ENCODE peak calls at places on chromosomes 6 and 20, in nine cellular contexts. One of them, this sample, is unnamed.

GRCh38 chr6:162198072-162198471 is 529.5 kb downstream of the PRKN start:
- DNase-seq in T-helper 17 cell: no peak
- DNase-seq in activated CD4-positive, alpha-beta T cell treated with anti-CD3 and anti-CD28 coated beads, Interleukin-2, amount 50 U/mL, for 24 hours: no peak
- DNase-seq in KBM-7: no peak
- DNase-seq in left cardiac atrium: no peak
- DNase-seq in left ventricle myocardium inferior: no peak
- DNase-seq in naive thymus-derived CD4-positive, alpha-beta T cell: no peak
- DNase-seq in stimulated activated CD4-positive, alpha-beta T cell treated with anti-CD3 and anti-CD28 coated beads, TNF-alpha, amount 100 ng/mL, for 1 hour: no peak
- DNase-seq in Panc1: no peak
- DNase-seq in this sample: no peak

GRCh38 chr6:19806971-19807396 is 30.2 kb upstream of the ID4 start:
- DNase-seq in T-helper 17 cell: no peak
- DNase-seq in activated CD4-positive, alpha-beta T cell treated with anti-CD3 and anti-CD28 coated beads, Interleukin-2, amount 50 U/mL, for 24 hours: no peak
- DNase-seq in KBM-7: no peak
- DNase-seq in left cardiac atrium: no peak
- DNase-seq in left ventricle myocardium inferior: no peak
- DNase-seq in naive thymus-derived CD4-positive, alpha-beta T cell: no peak
- DNase-seq in stimulated activated CD4-positive, alpha-beta T cell treated with anti-CD3 and anti-CD28 coated beads, TNF-alpha, amount 100 ng/mL, for 1 hour: no peak
- DNase-seq in Panc1: no peak
- DNase-seq in this sample: no peak

GRCh38 chr20:10096790-10097189 is 62.0 kb downstream of the ANKEF1 start:
- DNase-seq in T-helper 17 cell: no peak
- DNase-seq in activated CD4-positive, alpha-beta T cell treated with anti-CD3 and anti-CD28 coated beads, Interleukin-2, amount 50 U/mL, for 24 hours: no peak
- DNase-seq in KBM-7: no peak
- DNase-seq in left cardiac atrium: no peak
- DNase-seq in left ventricle myocardium inferior: no peak
- DNase-seq in naive thymus-derived CD4-positive, alpha-beta T cell: no peak
- DNase-seq in stimulated activated CD4-positive, alpha-beta T cell treated with anti-CD3 and anti-CD28 coated beads, TNF-alpha, amount 100 ng/mL, for 1 hour: no peak
- DNase-seq in Panc1: no peak
- DNase-seq in this sample: no peak

GRCh38 chr6:166237611-166238010 is 70.0 kb upstream of the TBXT start:
- DNase-seq in T-helper 17 cell: no peak
- DNase-seq in activated CD4-positive, alpha-beta T cell treated with anti-CD3 and anti-CD28 coated beads, Interleukin-2, amount 50 U/mL, for 24 hours: no peak
- DNase-seq in KBM-7: no peak
- DNase-seq in left cardiac atrium: no peak
- DNase-seq in left ventricle myocardium inferior: no peak
- DNase-seq in naive thymus-derived CD4-positive, alpha-beta T cell: no peak
- DNase-seq in stimulated activated CD4-positive, alpha-beta T cell treated with anti-CD3 and anti-CD28 coated beads, TNF-alpha, amount 100 ng/mL, for 1 hour: no peak
- DNase-seq in Panc1: no peak
- DNase-seq in this sample: peak

GRCh38 chr6:137452331-137452894 is 41.8 kb downstream of the OLIG3 start:
- DNase-seq in T-helper 17 cell: no peak
- DNase-seq in activated CD4-positive, alpha-beta T cell treated with anti-CD3 and anti-CD28 coated beads, Interleukin-2, amount 50 U/mL, for 24 hours: no peak
- DNase-seq in KBM-7: no peak
- DNase-seq in left cardiac atrium: no peak
- DNase-seq in left ventricle myocardium inferior: no peak
- DNase-seq in naive thymus-derived CD4-positive, alpha-beta T cell: no peak
- DNase-seq in stimulated activated CD4-positive, alpha-beta T cell treated with anti-CD3 and anti-CD28 coated beads, TNF-alpha, amount 100 ng/mL, for 1 hour: no peak
- DNase-seq in Panc1: no peak
- DNase-seq in this sample: no peak

GRCh38 chr6:43793154-43793874 is 23.3 kb downstream of the VEGFA start:
- DNase-seq in T-helper 17 cell: no peak
- DNase-seq in activated CD4-positive, alpha-beta T cell treated with anti-CD3 and anti-CD28 coated beads, Interleukin-2, amount 50 U/mL, for 24 hours: no peak
- DNase-seq in KBM-7: no peak
- DNase-seq in left cardiac atrium: no peak
- DNase-seq in left ventricle myocardium inferior: no peak
- DNase-seq in naive thymus-derived CD4-positive, alpha-beta T cell: no peak
- DNase-seq in stimulated activated CD4-positive, alpha-beta T cell treated with anti-CD3 and anti-CD28 coated beads, TNF-alpha, amount 100 ng/mL, for 1 hour: no peak
- DNase-seq in Panc1: no peak
- DNase-seq in this sample: no peak

GRCh38 chr6:105275542-105275941 is 95.7 kb upstream of the POPDC3 start:
- DNase-seq in T-helper 17 cell: no peak
- DNase-seq in activated CD4-positive, alpha-beta T cell treated with anti-CD3 and anti-CD28 coated beads, Interleukin-2, amount 50 U/mL, for 24 hours: no peak
- DNase-seq in KBM-7: no peak
- DNase-seq in left cardiac atrium: no peak
- DNase-seq in left ventricle myocardium inferior: no peak
- DNase-seq in naive thymus-derived CD4-positive, alpha-beta T cell: no peak
- DNase-seq in stimulated activated CD4-positive, alpha-beta T cell treated with anti-CD3 and anti-CD28 coated beads, TNF-alpha, amount 100 ng/mL, for 1 hour: no peak
- DNase-seq in Panc1: no peak
- DNase-seq in this sample: no peak

GRCh38 chr6:141467041-141467440 is 665.7 kb upstream of the GJE1 start:
- DNase-seq in T-helper 17 cell: no peak
- DNase-seq in activated CD4-positive, alpha-beta T cell treated with anti-CD3 and anti-CD28 coated beads, Interleukin-2, amount 50 U/mL, for 24 hours: no peak
- DNase-seq in KBM-7: no peak
- DNase-seq in left cardiac atrium: no peak
- DNase-seq in left ventricle myocardium inferior: no peak
- DNase-seq in naive thymus-derived CD4-positive, alpha-beta T cell: no peak
- DNase-seq in stimulated activated CD4-positive, alpha-beta T cell treated with anti-CD3 and anti-CD28 coated beads, TNF-alpha, amount 100 ng/mL, for 1 hour: no peak
- DNase-seq in Panc1: no peak
- DNase-seq in this sample: no peak

GRCh38 chr20:2655331-2656116 is 3.1 kb downstream of the NOP56 start:
- DNase-seq in T-helper 17 cell: no peak
- DNase-seq in activated CD4-positive, alpha-beta T cell treated with anti-CD3 and anti-CD28 coated beads, Interleukin-2, amount 50 U/mL, for 24 hours: no peak
- DNase-seq in KBM-7: no peak
- DNase-seq in left cardiac atrium: no peak
- DNase-seq in left ventricle myocardium inferior: no peak
- DNase-seq in naive thymus-derived CD4-positive, alpha-beta T cell: no peak
- DNase-seq in stimulated activated CD4-positive, alpha-beta T cell treated with anti-CD3 and anti-CD28 coated beads, TNF-alpha, amount 100 ng/mL, for 1 hour: no peak
- DNase-seq in Panc1: no peak
- DNase-seq in this sample: no peak

GRCh38 chr6:14673201-14673600 is 555.6 kb downstream of the CD83 start:
- DNase-seq in T-helper 17 cell: no peak
- DNase-seq in activated CD4-positive, alpha-beta T cell treated with anti-CD3 and anti-CD28 coated beads, Interleukin-2, amount 50 U/mL, for 24 hours: no peak
- DNase-seq in KBM-7: no peak
- DNase-seq in left cardiac atrium: no peak
- DNase-seq in left ventricle myocardium inferior: no peak
- DNase-seq in naive thymus-derived CD4-positive, alpha-beta T cell: no peak
- DNase-seq in stimulated activated CD4-positive, alpha-beta T cell treated with anti-CD3 and anti-CD28 coated beads, TNF-alpha, amount 100 ng/mL, for 1 hour: no peak
- DNase-seq in Panc1: no peak
- DNase-seq in this sample: no peak

GRCh38 chr20:36098364-36098763 is 56.2 kb upstream of the EPB41L1 start:
- DNase-seq in T-helper 17 cell: no peak
- DNase-seq in activated CD4-positive, alpha-beta T cell treated with anti-CD3 and anti-CD28 coated beads, Interleukin-2, amount 50 U/mL, for 24 hours: no peak
- DNase-seq in KBM-7: peak
- DNase-seq in left cardiac atrium: peak
- DNase-seq in left ventricle myocardium inferior: no peak
- DNase-seq in naive thymus-derived CD4-positive, alpha-beta T cell: no peak
- DNase-seq in stimulated activated CD4-positive, alpha-beta T cell treated with anti-CD3 and anti-CD28 coated beads, TNF-alpha, amount 100 ng/mL, for 1 hour: no peak
- DNase-seq in Panc1: no peak
- DNase-seq in this sample: peak

GRCh38 chr20:61753196-61753942 is 312.3 kb downstream of the TAF4 start:
- DNase-seq in T-helper 17 cell: no peak
- DNase-seq in activated CD4-positive, alpha-beta T cell treated with anti-CD3 and anti-CD28 coated beads, Interleukin-2, amount 50 U/mL, for 24 hours: no peak
- DNase-seq in KBM-7: no peak
- DNase-seq in left cardiac atrium: peak
- DNase-seq in left ventricle myocardium inferior: no peak
- DNase-seq in naive thymus-derived CD4-positive, alpha-beta T cell: no peak
- DNase-seq in stimulated activated CD4-positive, alpha-beta T cell treated with anti-CD3 and anti-CD28 coated beads, TNF-alpha, amount 100 ng/mL, for 1 hour: no peak
- DNase-seq in Panc1: no peak
- DNase-seq in this sample: peak

GRCh38 chr6:45487645-45488044 is 109.9 kb upstream of the SUPT3H start:
- DNase-seq in T-helper 17 cell: no peak
- DNase-seq in activated CD4-positive, alpha-beta T cell treated with anti-CD3 and anti-CD28 coated beads, Interleukin-2, amount 50 U/mL, for 24 hours: no peak
- DNase-seq in KBM-7: no peak
- DNase-seq in left cardiac atrium: no peak
- DNase-seq in left ventricle myocardium inferior: no peak
- DNase-seq in naive thymus-derived CD4-positive, alpha-beta T cell: no peak
- DNase-seq in stimulated activated CD4-positive, alpha-beta T cell treated with anti-CD3 and anti-CD28 coated beads, TNF-alpha, amount 100 ng/mL, for 1 hour: no peak
- DNase-seq in Panc1: no peak
- DNase-seq in this sample: no peak

GRCh38 chr6:121686611-121687023 is 251.2 kb downstream of the GJA1 start:
- DNase-seq in T-helper 17 cell: no peak
- DNase-seq in activated CD4-positive, alpha-beta T cell treated with anti-CD3 and anti-CD28 coated beads, Interleukin-2, amount 50 U/mL, for 24 hours: no peak
- DNase-seq in KBM-7: no peak
- DNase-seq in left cardiac atrium: no peak
- DNase-seq in left ventricle myocardium inferior: no peak
- DNase-seq in naive thymus-derived CD4-positive, alpha-beta T cell: no peak
- DNase-seq in stimulated activated CD4-positive, alpha-beta T cell treated with anti-CD3 and anti-CD28 coated beads, TNF-alpha, amount 100 ng/mL, for 1 hour: no peak
- DNase-seq in Panc1: no peak
- DNase-seq in this sample: no peak

GRCh38 chr6:168278904-168279303 is 40.7 kb downstream of the DACT2 start:
- DNase-seq in T-helper 17 cell: no peak
- DNase-seq in activated CD4-positive, alpha-beta T cell treated with anti-CD3 and anti-CD28 coated beads, Interleukin-2, amount 50 U/mL, for 24 hours: no peak
- DNase-seq in KBM-7: no peak
- DNase-seq in left cardiac atrium: no peak
- DNase-seq in left ventricle myocardium inferior: no peak
- DNase-seq in naive thymus-derived CD4-positive, alpha-beta T cell: no peak
- DNase-seq in stimulated activated CD4-positive, alpha-beta T cell treated with anti-CD3 and anti-CD28 coated beads, TNF-alpha, amount 100 ng/mL, for 1 hour: no peak
- DNase-seq in Panc1: no peak
- DNase-seq in this sample: no peak

GRCh38 chr20:43914697-43915208 is at the start of gene TOX2:
- DNase-seq in T-helper 17 cell: peak
- DNase-seq in activated CD4-positive, alpha-beta T cell treated with anti-CD3 and anti-CD28 coated beads, Interleukin-2, amount 50 U/mL, for 24 hours: no peak
- DNase-seq in KBM-7: no peak
- DNase-seq in left cardiac atrium: peak
- DNase-seq in left ventricle myocardium inferior: peak
- DNase-seq in naive thymus-derived CD4-positive, alpha-beta T cell: peak
- DNase-seq in stimulated activated CD4-positive, alpha-beta T cell treated with anti-CD3 and anti-CD28 coated beads, TNF-alpha, amount 100 ng/mL, for 1 hour: peak
- DNase-seq in Panc1: no peak
- DNase-seq in this sample: peak

GRCh38 chr20:8744228-8744844 is 324.6 kb upstream of the PLCB4 start:
- DNase-seq in T-helper 17 cell: no peak
- DNase-seq in activated CD4-positive, alpha-beta T cell treated with anti-CD3 and anti-CD28 coated beads, Interleukin-2, amount 50 U/mL, for 24 hours: no peak
- DNase-seq in KBM-7: no peak
- DNase-seq in left cardiac atrium: no peak
- DNase-seq in left ventricle myocardium inferior: no peak
- DNase-seq in naive thymus-derived CD4-positive, alpha-beta T cell: no peak
- DNase-seq in stimulated activated CD4-positive, alpha-beta T cell treated with anti-CD3 and anti-CD28 coated beads, TNF-alpha, amount 100 ng/mL, for 1 hour: no peak
- DNase-seq in Panc1: no peak
- DNase-seq in this sample: peak

GRCh38 chr20:21303872-21304586 is 898 bp downstream of the XRN2 start:
- DNase-seq in T-helper 17 cell: no peak
- DNase-seq in activated CD4-positive, alpha-beta T cell treated with anti-CD3 and anti-CD28 coated beads, Interleukin-2, amount 50 U/mL, for 24 hours: no peak
- DNase-seq in KBM-7: peak
- DNase-seq in left cardiac atrium: no peak
- DNase-seq in left ventricle myocardium inferior: no peak
- DNase-seq in naive thymus-derived CD4-positive, alpha-beta T cell: no peak
- DNase-seq in stimulated activated CD4-positive, alpha-beta T cell treated with anti-CD3 and anti-CD28 coated beads, TNF-alpha, amount 100 ng/mL, for 1 hour: no peak
- DNase-seq in Panc1: no peak
- DNase-seq in this sample: no peak

GRCh38 chr6:108521616-108522107 is 39.1 kb upstream of the FOXO3 start:
- DNase-seq in T-helper 17 cell: no peak
- DNase-seq in activated CD4-positive, alpha-beta T cell treated with anti-CD3 and anti-CD28 coated beads, Interleukin-2, amount 50 U/mL, for 24 hours: no peak
- DNase-seq in KBM-7: no peak
- DNase-seq in left cardiac atrium: no peak
- DNase-seq in left ventricle myocardium inferior: no peak
- DNase-seq in naive thymus-derived CD4-positive, alpha-beta T cell: no peak
- DNase-seq in stimulated activated CD4-positive, alpha-beta T cell treated with anti-CD3 and anti-CD28 coated beads, TNF-alpha, amount 100 ng/mL, for 1 hour: no peak
- DNase-seq in Panc1: no peak
- DNase-seq in this sample: no peak

GRCh38 chr20:35111141-35111888 is 18.7 kb upstream of the TRPC4AP start:
- DNase-seq in T-helper 17 cell: no peak
- DNase-seq in activated CD4-positive, alpha-beta T cell treated with anti-CD3 and anti-CD28 coated beads, Interleukin-2, amount 50 U/mL, for 24 hours: no peak
- DNase-seq in KBM-7: no peak
- DNase-seq in left cardiac atrium: no peak
- DNase-seq in left ventricle myocardium inferior: no peak
- DNase-seq in naive thymus-derived CD4-positive, alpha-beta T cell: no peak
- DNase-seq in stimulated activated CD4-positive, alpha-beta T cell treated with anti-CD3 and anti-CD28 coated beads, TNF-alpha, amount 100 ng/mL, for 1 hour: no peak
- DNase-seq in Panc1: no peak
- DNase-seq in this sample: peak

GRCh38 chr6:48658910-48659309 is 547.9 kb upstream of the PTCHD4 start:
- DNase-seq in T-helper 17 cell: no peak
- DNase-seq in activated CD4-positive, alpha-beta T cell treated with anti-CD3 and anti-CD28 coated beads, Interleukin-2, amount 50 U/mL, for 24 hours: no peak
- DNase-seq in KBM-7: no peak
- DNase-seq in left cardiac atrium: no peak
- DNase-seq in left ventricle myocardium inferior: no peak
- DNase-seq in naive thymus-derived CD4-positive, alpha-beta T cell: no peak
- DNase-seq in stimulated activated CD4-positive, alpha-beta T cell treated with anti-CD3 and anti-CD28 coated beads, TNF-alpha, amount 100 ng/mL, for 1 hour: no peak
- DNase-seq in Panc1: no peak
- DNase-seq in this sample: no peak

GRCh38 chr20:22836211-22836610 is 198.9 kb upstream of the SSTR4 start:
- DNase-seq in T-helper 17 cell: no peak
- DNase-seq in activated CD4-positive, alpha-beta T cell treated with anti-CD3 and anti-CD28 coated beads, Interleukin-2, amount 50 U/mL, for 24 hours: no peak
- DNase-seq in KBM-7: no peak
- DNase-seq in left cardiac atrium: no peak
- DNase-seq in left ventricle myocardium inferior: no peak
- DNase-seq in naive thymus-derived CD4-positive, alpha-beta T cell: no peak
- DNase-seq in stimulated activated CD4-positive, alpha-beta T cell treated with anti-CD3 and anti-CD28 coated beads, TNF-alpha, amount 100 ng/mL, for 1 hour: no peak
- DNase-seq in Panc1: no peak
- DNase-seq in this sample: no peak

GRCh38 chr20:14498809-14499208 is 161.4 kb upstream of the FLRT3 start:
- DNase-seq in T-helper 17 cell: no peak
- DNase-seq in activated CD4-positive, alpha-beta T cell treated with anti-CD3 and anti-CD28 coated beads, Interleukin-2, amount 50 U/mL, for 24 hours: no peak
- DNase-seq in KBM-7: no peak
- DNase-seq in left cardiac atrium: no peak
- DNase-seq in left ventricle myocardium inferior: no peak
- DNase-seq in naive thymus-derived CD4-positive, alpha-beta T cell: no peak
- DNase-seq in stimulated activated CD4-positive, alpha-beta T cell treated with anti-CD3 and anti-CD28 coated beads, TNF-alpha, amount 100 ng/mL, for 1 hour: no peak
- DNase-seq in Panc1: no peak
- DNase-seq in this sample: no peak

GRCh38 chr6:131061771-131062160 is 1.3 kb downstream of the EPB41L2 start:
- DNase-seq in T-helper 17 cell: no peak
- DNase-seq in activated CD4-positive, alpha-beta T cell treated with anti-CD3 and anti-CD28 coated beads, Interleukin-2, amount 50 U/mL, for 24 hours: no peak
- DNase-seq in KBM-7: peak
- DNase-seq in left cardiac atrium: no peak
- DNase-seq in left ventricle myocardium inferior: no peak
- DNase-seq in naive thymus-derived CD4-positive, alpha-beta T cell: peak
- DNase-seq in stimulated activated CD4-positive, alpha-beta T cell treated with anti-CD3 and anti-CD28 coated beads, TNF-alpha, amount 100 ng/mL, for 1 hour: no peak
- DNase-seq in Panc1: no peak
- DNase-seq in this sample: no peak

This sample was measured in LHCN-M2.